ENCODE peak calls at places on chromosome 3, in nine cellular contexts. J is ovary, S is choroid plexus epithelial cell, B is small intestine, T is body of pancreas, O is GM06990, P is heart right ventricle, I is retinal pigment epithelial cell, N is fibroblast of mammary gland. U is an unnamed sample.

GRCh38 chr3:172987268-172987667 is 153.8 kb downstream of the SPATA16 start:
- DNase-seq in I (no peak), O (no peak), B (peak; percentile 2), J (no peak), N (no peak), S (peak; percentile 5), P (no peak), T (no peak), U (no peak)

GRCh38 chr3:23952646-23953045 is 7.6 kb downstream of the NR1D2 start:
- DNase-seq in O (peak; percentile 50), P (no peak), B (no peak), T (no peak), N (peak; percentile 33), S (no peak), I (no peak), J (no peak), U (no peak)

GRCh38 chr3:46716461-46717441 is 918 bp downstream of the PRSS50 start:
- DNase-seq in I (no peak), J (no peak), P (peak; percentile 7), B (no peak), O (no peak), T (no peak), N (no peak), S (no peak), U (peak; percentile 49)

GRCh38 chr3:136559896-136560295 is 192.3 kb downstream of the STAG1 start:
- DNase-seq in T (no peak), N (no peak), I (peak; percentile 20), P (no peak), S (no peak), O (no peak), B (no peak), J (no peak), U (no peak)

GRCh38 chr3:114718897-114719208 is 425.0 kb downstream of the TIGIT start:
- DNase-seq in I (no peak), S (no peak), J (no peak), T (peak; percentile 12), B (peak; percentile 66), O (no peak), P (no peak), N (no peak), U (no peak)

GRCh38 chr3:99250821-99251355 is 349.4 kb upstream of the DCBLD2 start:
- DNase-seq in S (peak; percentile 75), P (no peak), N (peak; percentile 47), B (peak; percentile 2), O (no peak), I (no peak), J (no peak), T (no peak), U (no peak)

GRCh38 chr3:25045291-25045690 is 382.8 kb upstream of the RARB start:
- DNase-seq in O (no peak), J (no peak), P (no peak), B (no peak), S (peak; percentile 40), T (no peak), I (peak; percentile 75), N (no peak), U (no peak)

GRCh38 chr3:63763156-63763555 is 55.9 kb upstream of the C3orf49 start:
- DNase-seq in N (peak; percentile 83), O (no peak), B (no peak), J (no peak), S (peak; percentile 3), T (no peak), I (peak; percentile 23), P (no peak), U (no peak)

GRCh38 chr3:14425574-14426304 is 23.3 kb downstream of the SLC6A6 start:
- DNase-seq in I (no peak), N (no peak), T (no peak), S (no peak), B (peak; percentile 85), O (peak; percentile 65), P (no peak), J (no peak), U (peak; percentile 80)

GRCh38 chr3:127836004-127836882 is 13.9 kb upstream of the MGLL start:
- DNase-seq in S (no peak), N (no peak), B (no peak), J (no peak), P (no peak), I (no peak), T (no peak), O (peak; percentile 79), U (no peak)

GRCh38 chr3:72665701-72666443 is 182.4 kb downstream of the SHQ1 start:
- DNase-seq in T (peak; percentile 20), N (peak; percentile 32), J (no peak), O (no peak), B (peak; percentile 41), S (peak; percentile 41), I (no peak), P (no peak), U (no peak)

GRCh38 chr3:101939391-101939790 is 90.1 kb downstream of the NFKBIZ start:
- DNase-seq in P (no peak), N (no peak), T (no peak), B (no peak), O (no peak), I (no peak), J (no peak), S (peak; percentile 26), U (no peak)

GRCh38 chr3:45054196-45054857 is 28.2 kb downstream of the CLEC3B start:
- DNase-seq in T (no peak), B (no peak), I (no peak), N (peak; percentile 96), O (no peak), J (no peak), P (no peak), S (peak; percentile 74), U (no peak)

GRCh38 chr3:53244281-53244680 is 11.5 kb downstream of the TKT start:
- DNase-seq in S (no peak), B (peak; percentile 49), N (no peak), T (peak; percentile 62), I (no peak), P (no peak), O (no peak), J (no peak), U (no peak)

GRCh38 chr3:155619118-155619915 is 125.6 kb downstream of the PLCH1 start:
- DNase-seq in I (no peak), B (no peak), P (no peak), S (no peak), J (no peak), N (no peak), O (no peak), T (no peak), U (no peak)
- H3K4me3 ChIP-seq in I (no peak overlapping the region), B (no peak overlapping the region), P (no peak overlapping the region), S (no peak overlapping the region), J (no peak overlapping the region), N (no peak overlapping the region), O (no peak overlapping the region), T (no peak overlapping the region), U (no peak overlapping the region)

GRCh38 chr3:71652786-71653419 is 69.4 kb upstream of the FOXP1 start:
- DNase-seq in B (peak; percentile 73), P (no peak), J (peak; percentile 15), S (peak; percentile 84), I (peak; percentile 27), T (peak; percentile 84), O (no peak), N (peak; percentile 73), U (no peak)
- H3K4me3 ChIP-seq in B (no peak overlapping the region), P (no peak overlapping the region), J (no peak overlapping the region), S (peak overlapping the region; percentile 25), I (no peak overlapping the region), T (no peak overlapping the region), O (no peak overlapping the region), N (no peak overlapping the region), U (no peak overlapping the region)

GRCh38 chr3:49719214-49719884 is at the start of gene AMIGO3:
- DNase-seq in I (peak; percentile 63), S (peak; percentile 93), B (peak; percentile 96), P (peak; percentile 95), T (peak; percentile 97), J (peak; percentile 95), O (peak; percentile 88), N (peak; percentile 89), U (peak; percentile 98)

GRCh38 chr3:49716691-49717538 is 2.6 kb downstream of the AMIGO3 start:
- DNase-seq in S (no peak), N (no peak), I (no peak), O (peak; percentile 14), B (no peak), T (peak; percentile 13), P (no peak), J (no peak), U (peak; percentile 61)

GRCh38 chr3:49716169-49716568 is 3.3 kb downstream of the AMIGO3 start:
- DNase-seq in P (no peak), O (no peak), T (peak; percentile 10), N (no peak), J (no peak), S (no peak), B (no peak), I (no peak), U (peak; percentile 51)

GRCh38 chr3:49718419-49719213 is 868 bp downstream of the AMIGO3 start:
- DNase-seq in B (no peak), P (no peak), T (peak; percentile 43), J (no peak), S (no peak), N (no peak), O (peak; percentile 52), I (no peak), U (peak; percentile 74)

DNA sequence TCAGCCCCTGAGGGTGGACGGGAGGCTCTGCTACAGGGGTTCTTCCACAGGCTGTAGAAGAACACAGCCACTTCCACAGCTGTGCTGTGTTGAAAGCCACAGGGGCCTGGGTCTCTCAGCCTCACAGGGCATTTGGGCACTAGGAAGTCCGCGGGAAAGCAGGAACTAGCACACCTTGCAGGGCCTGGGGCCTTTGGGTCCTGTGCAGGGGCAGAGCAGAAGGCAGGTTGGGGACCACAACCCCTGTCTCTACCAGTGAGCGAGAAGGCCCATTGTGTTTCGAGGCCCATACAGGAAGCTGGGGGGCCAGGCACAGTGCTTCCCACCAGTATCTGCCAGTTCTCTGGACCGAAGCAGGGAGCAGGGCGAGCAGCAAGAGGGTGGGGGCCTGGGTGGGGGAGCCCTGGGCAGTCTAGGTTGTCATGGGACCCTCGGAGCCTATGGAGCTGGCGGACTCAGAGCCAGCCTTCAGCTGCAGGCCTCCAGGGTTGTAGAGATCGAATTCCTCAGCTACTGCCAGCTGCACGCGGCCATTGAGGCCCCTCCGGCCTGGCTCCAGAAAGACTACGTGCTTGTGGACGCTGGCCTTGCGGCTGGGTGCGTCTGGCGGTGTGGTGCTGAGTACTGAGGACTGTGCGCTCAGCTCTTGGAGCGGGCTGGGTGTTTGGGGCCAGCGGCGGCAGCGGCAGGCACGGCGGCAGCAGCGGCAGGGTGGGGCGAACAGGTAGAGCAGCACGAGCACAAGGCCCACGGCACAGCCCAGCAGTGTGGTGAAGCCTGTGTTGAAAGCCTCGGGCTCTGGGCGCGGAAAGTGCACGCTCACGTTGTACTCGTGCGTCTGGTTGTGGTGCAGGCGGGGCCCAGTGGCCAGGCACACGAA is 1.7 kb downstream of the AMIGO3 start:
- DNase-seq in T (peak; percentile 36), P (no peak), I (no peak), S (no peak), J (no peak), O (peak; percentile 35), N (no peak), B (no peak), U (peak; percentile 69)
- H3K4me3 ChIP-seq in T (no peak overlapping the region), P (no peak overlapping the region), I (no peak overlapping the region), S (no peak overlapping the region), J (no peak overlapping the region), O (no peak overlapping the region), N (no peak overlapping the region), B (no peak overlapping the region), U (no peak overlapping the region)

DNA sequence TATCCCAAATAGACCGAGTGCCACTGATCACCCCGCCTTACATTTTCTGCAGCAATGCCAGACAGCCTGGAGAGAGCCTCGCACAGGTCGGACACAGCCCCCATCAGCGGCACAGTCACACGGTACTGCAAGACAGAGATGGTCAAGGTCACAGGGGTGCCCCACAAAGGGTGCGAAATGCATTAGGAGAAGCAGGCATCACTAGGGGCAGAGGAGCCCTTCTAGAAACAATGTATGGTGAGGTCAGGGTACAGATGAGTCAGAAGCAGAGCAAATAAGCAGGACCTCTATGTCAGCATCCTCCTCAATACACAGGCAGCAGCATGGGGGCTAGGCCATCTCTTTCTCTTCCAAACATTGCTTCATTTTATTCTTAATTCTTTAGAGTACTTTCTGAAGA is 21.5 kb upstream of the C3orf62 start:
- DNase-seq in J (no peak), N (no peak), T (no peak), I (no peak), O (no peak), P (no peak), B (no peak), S (no peak), U (no peak)
- H3K4me3 ChIP-seq in J (no peak overlapping the region), N (no peak overlapping the region), T (no peak overlapping the region), I (no peak overlapping the region), O (no peak overlapping the region), P (no peak overlapping the region), B (no peak overlapping the region), S (no peak overlapping the region), U (no peak overlapping the region)